ENCODE peak calls at places on chromosomes 6 and 20, in eight cellular contexts. C is adrenal gland, T is breast epithelium, K is HCT116, P is esophagus muscularis mucosa, F is body of pancreas, S is transverse colon, X is Peyer's patch. I is an unnamed sample.

GRCh38 chr6:107153061-107153460 is 37.7 kb upstream of the BEND3 start:
- DNase-seq in C (no peak), T (no peak), K (no peak), P (no peak), F (no peak), S (no peak), X (no peak), I (no peak)

GRCh38 chr20:57187068-57187634 is 79.3 kb downstream of the BMP7 start:
- DNase-seq in C (no peak), T (no peak), K (no peak), P (no peak), F (no peak), S (no peak), X (no peak), I (no peak)

GRCh38 chr20:33689493-33689892 is 3.3 kb upstream of the E2F1 start:
- DNase-seq in C (no peak), T (no peak), K (no peak), P (no peak), F (no peak), S (no peak), X (no peak), I (no peak)

GRCh38 chr20:51725584-51726176 is 42.5 kb downstream of the ATP9A start:
- DNase-seq in C (no peak), T (no peak), K (no peak), P (no peak), F (no peak), S (no peak), X (no peak), I (no peak)

GRCh38 chr20:13493143-13493542 is 145.6 kb downstream of the TASP1 start:
- DNase-seq in C (no peak), T (no peak), K (no peak), P (no peak), F (no peak), S (no peak), X (no peak), I (no peak)

GRCh38 chr20:51528263-51529026 is 14.1 kb downstream of the NFATC2 start:
- DNase-seq in C (no peak), T (no peak), K (no peak), P (no peak), F (no peak), S (no peak), X (no peak), I (no peak)

GRCh38 chr20:25399038-25399430 is 8.4 kb upstream of the ABHD12 start:
- DNase-seq in C (peak; percentile 35), T (peak; percentile 41), K (peak; percentile 68), P (no peak), F (peak; percentile 41), S (peak; percentile 19), X (no peak), I (peak; percentile 29)

GRCh38 chr6:56399672-56400263 is 152.4 kb upstream of the COL21A1 start:
- DNase-seq in C (no peak), T (no peak), K (no peak), P (no peak), F (peak; percentile 24), S (no peak), X (peak; percentile 75), I (no peak)

GRCh38 chr6:34760108-34760507 is 2.8 kb downstream of the SNRPC start:
- DNase-seq in C (no peak), T (no peak), K (no peak), P (no peak), F (no peak), S (no peak), X (no peak), I (peak; percentile 34)

GRCh38 chr20:38320221-38320620 is 16.3 kb downstream of the BPI start:
- DNase-seq in C (no peak), T (no peak), K (no peak), P (no peak), F (no peak), S (no peak), X (no peak), I (no peak)

GRCh38 chr6:114419175-114419574 is 76.4 kb upstream of the HS3ST5 start:
- DNase-seq in C (no peak), T (no peak), K (no peak), P (no peak), F (no peak), S (no peak), X (no peak), I (no peak)

GRCh38 chr6:139198529-139199303 is 63.8 kb downstream of the HECA start:
- DNase-seq in C (no peak), T (no peak), K (no peak), P (no peak), F (no peak), S (no peak), X (no peak), I (no peak)

GRCh38 chr20:54172532-54172855 is 1.3 kb downstream of the CYP24A1 start:
- DNase-seq in C (no peak), T (no peak), K (no peak), P (no peak), F (no peak), S (no peak), X (no peak), I (no peak)

GRCh38 chr6:109349419-109349987 is 32.8 kb downstream of the CD164 start:
- DNase-seq in C (peak; percentile 33), T (no peak), K (no peak), P (peak; percentile 83), F (peak; percentile 61), S (peak; percentile 70), X (peak; percentile 66), I (no peak)

GRCh38 chr6:34465551-34466241 is at the start of gene PACSIN1:
- DNase-seq in C (peak; percentile 57), T (no peak), K (no peak), P (no peak), F (peak; percentile 50), S (peak; percentile 17), X (no peak), I (no peak)

GRCh38 chr20:59829415-59830106 is 103.9 kb downstream of the SYCP2 start:
- DNase-seq in C (no peak), T (no peak), K (no peak), P (peak; percentile 90), F (no peak), S (no peak), X (no peak), I (no peak)

GRCh38 chr20:4449977-4450715 is 271.6 kb upstream of the PRND start:
- DNase-seq in C (no peak), T (no peak), K (peak; percentile 13), P (peak; percentile 78), F (no peak), S (no peak), X (no peak), I (no peak)

GRCh38 chr20:7516631-7517051 is 423.6 kb downstream of the HAO1 start:
- DNase-seq in C (no peak), T (no peak), K (no peak), P (no peak), F (no peak), S (no peak), X (no peak), I (no peak)

GRCh38 chr20:50144362-50144761 is 9.2 kb downstream of the PEDS1 start:
- DNase-seq in C (peak; percentile 75), T (no peak), K (no peak), P (no peak), F (no peak), S (peak; percentile 34), X (no peak), I (no peak)

GRCh38 chr6:5684320-5684719 is 322.4 kb downstream of the NRN1 start:
- DNase-seq in C (no peak), T (no peak), K (no peak), P (no peak), F (no peak), S (no peak), X (no peak), I (no peak)

GRCh38 chr6:127550403-127550802 is 26.6 kb upstream of the C6orf58 start:
- DNase-seq in C (no peak), T (no peak), K (no peak), P (no peak), F (no peak), S (no peak), X (no peak), I (no peak)

GRCh38 chr6:110756817-110757216 is 58.5 kb downstream of the CDK19 start:
- DNase-seq in C (no peak), T (no peak), K (no peak), P (no peak), F (no peak), S (no peak), X (no peak), I (no peak)

GRCh38 chr6:4134841-4135664 is at the start of gene ECI2:
- DNase-seq in C (peak; percentile 88), T (peak; percentile 50), K (no peak), P (no peak), F (peak; percentile 73), S (peak; percentile 69), X (peak; percentile 84), I (peak; percentile 85)

GRCh38 chr20:48404598-48404997 is 423.2 kb downstream of the PREX1 start:
- DNase-seq in C (no peak), T (no peak), K (peak; percentile 27), P (no peak), F (no peak), S (no peak), X (no peak), I (no peak)

GRCh38 chr6:20751293-20751946 is 217.2 kb downstream of the CDKAL1 start:
- DNase-seq in C (no peak), T (no peak), K (no peak), P (no peak), F (no peak), S (no peak), X (no peak), I (no peak)

GRCh38 chr6:65557224-65557623 is 149.8 kb downstream of the EYS start:
- DNase-seq in C (no peak), T (no peak), K (no peak), P (no peak), F (no peak), S (no peak), X (no peak), I (no peak)

GRCh38 chr6:90440586-90441338 is 144.1 kb upstream of the BACH2 start:
- DNase-seq in C (no peak), T (no peak), K (no peak), P (no peak), F (no peak), S (no peak), X (no peak), I (no peak)

GRCh38 chr20:62893700-62894099 is 32.1 kb upstream of the TCFL5 start:
- DNase-seq in C (no peak), T (no peak), K (no peak), P (no peak), F (no peak), S (no peak), X (no peak), I (no peak)
- H3K36me3 ChIP-seq in C (no peaks in the 10 kb centered on the region), T (no peaks in the 10 kb centered on the region), K (peaks cover 54% of the 10 kb centered on the region), P (peaks cover 82% of the 10 kb centered on the region), F (peaks cover 16% of the 10 kb centered on the region), S (peaks cover 69% of the 10 kb centered on the region), X (peaks cover 4% of the 10 kb centered on the region), I (peaks cover 58% of the 10 kb centered on the region)

GRCh38 chr6:84763397-84764331 is 734 bp downstream of the TBX18 start:
- DNase-seq in C (peak; percentile 48), T (no peak), K (peak; percentile 61), P (no peak), F (no peak), S (no peak), X (no peak), I (peak; percentile 69)
- TF ChIP-seq POLR2A in C (peak; percentile 24), T (no peak), K (peak; percentile 47), P (peak; percentile 71), F (no peak), S (no peak), X (no peak), I (peak; percentile 25)

GRCh38 chr6:52511163-52511562 is 65.7 kb downstream of the TRAM2 start:
- DNase-seq in C (no peak), T (no peak), K (no peak), P (no peak), F (no peak), S (no peak), X (no peak), I (no peak)
- H3K36me3 ChIP-seq in C (no peaks in the 10 kb centered on the region), T (no peaks in the 10 kb centered on the region), K (peaks cover 11% of the 10 kb centered on the region), P (peaks cover 44% of the 10 kb centered on the region), F (no peaks in the 10 kb centered on the region), S (peaks cover 9% of the 10 kb centered on the region), X (no peaks in the 10 kb centered on the region), I (peaks cover 7% of the 10 kb centered on the region)

GRCh38 chr6:75849329-75850025 is 100.4 kb downstream of the MYO6 start:
- DNase-seq in C (no peak), T (no peak), K (no peak), P (no peak), F (peak; percentile 56), S (no peak), X (no peak), I (no peak)
- TF ChIP-seq POLR2A in C (no peak), T (no peak), K (no peak), P (no peak), F (no peak), S (no peak), X (no peak), I (no peak)